ENCODE peak calls at places on chromosomes 4 and X, in four cellular contexts. X, V, P and B are unnamed samples.

GRCh38 chr4:91636083-91636482 is 667.7 kb upstream of the GRID2 start:
- DNase-seq in V (no peak), P (no peak), X (no peak), B (no peak)

GRCh38 chr4:119693127-119693526 is 64.5 kb upstream of the PDE5A start:
- DNase-seq in X (no peak), V (peak; percentile 18), P (no peak), B (no peak)

GRCh38 chr4:3634281-3635089 is 102.3 kb upstream of the LRPAP1 start:
- DNase-seq in X (peak; percentile 33), P (no peak), V (no peak), B (no peak)

GRCh38 chr4:2260336-2261109 is 1.4 kb downstream of the MXD4 start:
- DNase-seq in V (peak; percentile 53), X (peak; percentile 57), P (peak; percentile 28), B (peak; percentile 68)

GRCh38 chr4:128716325-128716724 is 93.2 kb upstream of the JADE1 start:
- DNase-seq in P (no peak), V (no peak), X (no peak), B (peak; percentile 74)

GRCh38 chr4:116099596-116099995 is 985.8 kb downstream of the TRAM1L1 start:
- DNase-seq in V (no peak), X (no peak), P (no peak), B (no peak)

GRCh38 chr4:8274772-8275241 is 5.3 kb downstream of the HTRA3 start:
- DNase-seq in X (peak; percentile 91), P (peak; percentile 53), V (peak; percentile 99), B (peak; percentile 86)

GRCh38 chr4:4457803-4458550 is 71.1 kb downstream of the NSG1 start:
- DNase-seq in V (peak; percentile 87), X (no peak), P (no peak), B (no peak)

GRCh38 chr4:17704020-17704657 is 77.3 kb downstream of the FAM184B start:
- DNase-seq in V (no peak), X (no peak), P (no peak), B (no peak)

DNA sequence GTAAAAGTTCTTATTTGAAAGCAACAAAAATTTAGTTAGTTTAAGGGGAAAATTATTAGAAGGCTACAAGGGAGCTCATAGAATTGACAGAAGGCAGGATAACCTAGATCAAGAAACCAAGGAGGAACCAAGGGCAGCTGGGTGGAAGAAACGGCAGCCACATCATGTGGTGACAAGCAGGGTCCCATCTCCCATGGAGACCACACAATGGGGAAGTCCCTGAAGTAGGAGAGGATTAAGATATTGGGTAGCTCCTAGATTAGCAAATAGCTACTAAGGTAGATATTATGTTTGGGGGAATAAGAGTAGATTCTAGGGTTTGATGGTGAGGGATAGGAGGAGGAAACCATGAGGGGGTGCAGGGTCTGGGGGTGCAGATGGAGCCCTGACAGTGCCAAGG is 48.0 kb upstream of the TMEM154 start:
- DNase-seq in P (no peak), V (no peak), X (no peak), B (no peak)
- H3K4me1 ChIP-seq in P (no peaks in the 10 kb centered on the region), V (peaks cover 4% of the 10 kb centered on the region), X (no peaks in the 10 kb centered on the region), B (no peaks in the 10 kb centered on the region)

GRCh38 chr4:53365121-53365485 is 758 bp downstream of the SCFD2 start:
- DNase-seq in X (no peak), V (peak; percentile 59), P (no peak), B (no peak)

GRCh38 chr4:53361451-53361850 is 4.4 kb downstream of the SCFD2 start:
- DNase-seq in V (peak; percentile 65), P (no peak), X (no peak), B (no peak)

GRCh38 chr4:53364624-53365023 is 1.2 kb downstream of the SCFD2 start:
- DNase-seq in P (no peak), V (no peak), X (no peak), B (no peak)

GRCh38 chr4:53365486-53366300 is at the start of gene SCFD2:
- DNase-seq in X (peak; percentile 98), V (peak; percentile 98), P (peak; percentile 98), B (peak; percentile 98)

DNA sequence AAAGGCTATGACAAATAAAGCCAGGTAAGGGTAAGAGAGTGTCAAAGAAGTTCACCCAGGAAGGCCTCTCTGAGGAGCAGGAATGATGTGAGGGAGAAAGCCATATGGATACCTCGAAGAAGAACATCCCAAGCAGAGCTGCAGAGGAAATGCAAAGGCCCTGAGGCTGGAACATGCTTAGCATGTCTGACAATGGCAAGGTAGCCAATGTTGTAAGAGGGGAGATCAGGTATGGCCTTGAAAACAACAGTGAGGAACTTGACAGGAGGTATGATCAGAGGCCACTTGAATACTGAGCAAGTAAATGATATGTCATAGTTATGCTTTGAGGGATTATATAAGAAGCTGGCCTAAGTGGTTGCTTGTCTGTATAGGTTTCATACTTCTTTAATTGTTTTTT is 3.8 kb downstream of the SCFD2 start:
- DNase-seq in X (no peak), V (no peak), P (no peak), B (no peak)
- H3K4me1 ChIP-seq in X (no peaks in the 10 kb centered on the region), V (peaks cover 47% of the 10 kb centered on the region), P (peaks cover 17% of the 10 kb centered on the region), B (no peaks in the 10 kb centered on the region)

GRCh38 chr4:185127021-185127925 is 15.8 kb upstream of the SLC25A4 start:
- DNase-seq in P (no peak), X (peak; percentile 55), V (peak; percentile 34), B (no peak)

GRCh38 chr4:185123479-185123878 is 19.6 kb upstream of the SLC25A4 start:
- DNase-seq in X (no peak), V (no peak), P (no peak), B (no peak)

GRCh38 chr4:185122681-185123345 is 20.3 kb upstream of the SLC25A4 start:
- DNase-seq in X (no peak), P (no peak), V (no peak), B (no peak)

GRCh38 chr4:185134176-185134869 is 8.7 kb upstream of the SLC25A4 start:
- DNase-seq in P (no peak), V (peak; percentile 68), X (no peak), B (no peak)

GRCh38 chr4:185128272-185129119 is 14.6 kb upstream of the SLC25A4 start:
- DNase-seq in V (peak; percentile 53), X (peak; percentile 52), P (no peak), B (no peak)
- H3K4me1 ChIP-seq in V (no peaks in the 10 kb centered on the region), X (no peaks in the 10 kb centered on the region), P (peaks cover 6% of the 10 kb centered on the region), B (no peaks in the 10 kb centered on the region)

GRCh38 chr4:75513529-75514130 is 573 bp downstream of the RCHY1 start:
- DNase-seq in P (no peak), V (peak; percentile 44), X (no peak), B (no peak)
- H3K4me1 ChIP-seq in P (peaks cover 48% of the 10 kb centered on the region), V (peaks cover 39% of the 10 kb centered on the region), X (peaks cover 11% of the 10 kb centered on the region), B (peaks cover 59% of the 10 kb centered on the region)

DNA sequence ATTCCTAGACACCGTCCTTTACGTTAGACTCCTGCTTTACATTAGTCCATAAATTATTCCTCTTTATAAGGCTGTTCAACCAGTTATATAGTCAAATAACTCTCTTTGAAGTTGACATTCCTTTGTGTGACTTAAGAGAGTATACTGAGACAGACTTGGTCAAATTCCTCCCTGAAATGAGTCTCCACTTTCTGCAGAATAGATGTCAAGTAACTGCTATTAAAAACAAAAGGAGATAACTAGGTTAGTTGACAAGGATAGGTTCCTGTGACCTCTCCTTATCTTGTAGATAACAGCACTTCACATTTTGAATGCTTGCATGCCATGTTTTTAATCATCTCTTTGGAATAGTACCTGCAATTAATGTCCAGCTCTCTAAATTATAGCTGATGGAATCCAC is 5.7 kb downstream of the GUCY1A1 start:
- DNase-seq in P (no peak), X (no peak), V (no peak), B (no peak)
- H3K4me1 ChIP-seq in P (peaks cover 2% of the 10 kb centered on the region), X (peaks cover 6% of the 10 kb centered on the region), V (peaks cover 3% of the 10 kb centered on the region), B (peaks cover 9% of the 10 kb centered on the region)

GRCh38 chrX:153926594-153926862 is 464 bp upstream of the ARHGAP4 start:
- DNase-seq in X (no peak), P (no peak), V (no peak), B (no peak)
- H3K4me1 ChIP-seq in X (no peaks in the 10 kb centered on the region), P (peaks cover 7% of the 10 kb centered on the region), V (no peaks in the 10 kb centered on the region), B (peaks cover 15% of the 10 kb centered on the region)